ENCODE peak calls at places on chromosome 1, in ten cellular contexts. One of them, this sample, is unnamed.

GRCh38 chr1:3926956-3927355 is 26.9 kb upstream of the C1orf174 start:
- DNase-seq in NCI-H146: no peak
- DNase-seq in GM06990: no peak
- DNase-seq in NT2/D1: no peak
- DNase-seq in activated naive CD4-positive, alpha-beta T cell treated with anti-CD3 and anti-CD28 coated beads, Interleukin-2, amount 50 U/mL, for 72 hours: no peak
- DNase-seq in EL: no peak
- DNase-seq in stromal cell of bone marrow: no peak
- DNase-seq in transverse colon: no peak
- DNase-seq in left cardiac atrium: no peak
- DNase-seq in COR-L47: no peak
- DNase-seq in this sample: no peak

GRCh38 chr1:19619697-19620384 is 24.3 kb upstream of the NBL1 start:
- DNase-seq in stromal cell of bone marrow: no peak
- DNase-seq in activated naive CD4-positive, alpha-beta T cell treated with anti-CD3 and anti-CD28 coated beads, Interleukin-2, amount 50 U/mL, for 72 hours: no peak
- DNase-seq in NCI-H146: no peak
- DNase-seq in transverse colon: peak
- DNase-seq in NT2/D1: no peak
- DNase-seq in left cardiac atrium: no peak
- DNase-seq in GM06990: no peak
- DNase-seq in EL: no peak
- DNase-seq in COR-L47: no peak
- DNase-seq in this sample: no peak

GRCh38 chr1:93668121-93668520 is 13.5 kb downstream of the BCAR3 start:
- DNase-seq in GM06990: no peak
- DNase-seq in NT2/D1: no peak
- DNase-seq in stromal cell of bone marrow: no peak
- DNase-seq in activated naive CD4-positive, alpha-beta T cell treated with anti-CD3 and anti-CD28 coated beads, Interleukin-2, amount 50 U/mL, for 72 hours: no peak
- DNase-seq in NCI-H146: no peak
- DNase-seq in left cardiac atrium: no peak
- DNase-seq in COR-L47: no peak
- DNase-seq in transverse colon: no peak
- DNase-seq in EL: no peak
- DNase-seq in this sample: no peak

GRCh38 chr1:8021676-8022266 is 4.3 kb downstream of the ERRFI1 start:
- DNase-seq in activated naive CD4-positive, alpha-beta T cell treated with anti-CD3 and anti-CD28 coated beads, Interleukin-2, amount 50 U/mL, for 72 hours: no peak
- DNase-seq in NCI-H146: no peak
- DNase-seq in COR-L47: no peak
- DNase-seq in stromal cell of bone marrow: no peak
- DNase-seq in NT2/D1: no peak
- DNase-seq in EL: no peak
- DNase-seq in GM06990: no peak
- DNase-seq in left cardiac atrium: no peak
- DNase-seq in transverse colon: no peak
- DNase-seq in this sample: no peak

GRCh38 chr1:102853701-102854187 is 254.6 kb downstream of the COL11A1 start:
- DNase-seq in activated naive CD4-positive, alpha-beta T cell treated with anti-CD3 and anti-CD28 coated beads, Interleukin-2, amount 50 U/mL, for 72 hours: no peak
- DNase-seq in transverse colon: no peak
- DNase-seq in NT2/D1: no peak
- DNase-seq in NCI-H146: no peak
- DNase-seq in stromal cell of bone marrow: no peak
- DNase-seq in EL: no peak
- DNase-seq in left cardiac atrium: no peak
- DNase-seq in GM06990: no peak
- DNase-seq in COR-L47: no peak
- DNase-seq in this sample: no peak

GRCh38 chr1:118097622-118098348 is 87.2 kb downstream of the SPAG17 start:
- DNase-seq in NCI-H146: no peak
- DNase-seq in left cardiac atrium: no peak
- DNase-seq in transverse colon: no peak
- DNase-seq in NT2/D1: no peak
- DNase-seq in GM06990: no peak
- DNase-seq in stromal cell of bone marrow: no peak
- DNase-seq in activated naive CD4-positive, alpha-beta T cell treated with anti-CD3 and anti-CD28 coated beads, Interleukin-2, amount 50 U/mL, for 72 hours: no peak
- DNase-seq in EL: no peak
- DNase-seq in COR-L47: no peak
- DNase-seq in this sample: no peak

GRCh38 chr1:243179714-243180113 is 75.4 kb downstream of the CEP170 start:
- DNase-seq in stromal cell of bone marrow: no peak
- DNase-seq in left cardiac atrium: no peak
- DNase-seq in EL: no peak
- DNase-seq in NT2/D1: no peak
- DNase-seq in activated naive CD4-positive, alpha-beta T cell treated with anti-CD3 and anti-CD28 coated beads, Interleukin-2, amount 50 U/mL, for 72 hours: no peak
- DNase-seq in COR-L47: no peak
- DNase-seq in transverse colon: no peak
- DNase-seq in NCI-H146: no peak
- DNase-seq in GM06990: no peak
- DNase-seq in this sample: no peak

GRCh38 chr1:236622407-236622806 is 18.1 kb upstream of the HEATR1 start:
- DNase-seq in NCI-H146: no peak
- DNase-seq in transverse colon: no peak
- DNase-seq in stromal cell of bone marrow: no peak
- DNase-seq in left cardiac atrium: no peak
- DNase-seq in GM06990: no peak
- DNase-seq in NT2/D1: no peak
- DNase-seq in EL: no peak
- DNase-seq in COR-L47: no peak
- DNase-seq in activated naive CD4-positive, alpha-beta T cell treated with anti-CD3 and anti-CD28 coated beads, Interleukin-2, amount 50 U/mL, for 72 hours: no peak
- DNase-seq in this sample: no peak

GRCh38 chr1:25550155-25550506 is 6.7 kb downstream of the LDLRAP1 start:
- DNase-seq in COR-L47: no peak
- DNase-seq in EL: peak
- DNase-seq in activated naive CD4-positive, alpha-beta T cell treated with anti-CD3 and anti-CD28 coated beads, Interleukin-2, amount 50 U/mL, for 72 hours: no peak
- DNase-seq in NT2/D1: no peak
- DNase-seq in transverse colon: no peak
- DNase-seq in left cardiac atrium: no peak
- DNase-seq in stromal cell of bone marrow: no peak
- DNase-seq in GM06990: no peak
- DNase-seq in NCI-H146: no peak
- DNase-seq in this sample: no peak

GRCh38 chr1:104780470-104781078 is 1030.9 kb downstream of the AMY1C start:
- DNase-seq in transverse colon: no peak
- DNase-seq in GM06990: no peak
- DNase-seq in NCI-H146: peak
- DNase-seq in COR-L47: peak
- DNase-seq in left cardiac atrium: no peak
- DNase-seq in stromal cell of bone marrow: no peak
- DNase-seq in NT2/D1: peak
- DNase-seq in activated naive CD4-positive, alpha-beta T cell treated with anti-CD3 and anti-CD28 coated beads, Interleukin-2, amount 50 U/mL, for 72 hours: no peak
- DNase-seq in EL: peak
- DNase-seq in this sample: peak

GRCh38 chr1:74971982-74972381 is 162.2 kb upstream of the LHX8 start:
- DNase-seq in transverse colon: no peak
- DNase-seq in stromal cell of bone marrow: no peak
- DNase-seq in GM06990: no peak
- DNase-seq in EL: no peak
- DNase-seq in NT2/D1: no peak
- DNase-seq in NCI-H146: no peak
- DNase-seq in COR-L47: no peak
- DNase-seq in activated naive CD4-positive, alpha-beta T cell treated with anti-CD3 and anti-CD28 coated beads, Interleukin-2, amount 50 U/mL, for 72 hours: no peak
- DNase-seq in left cardiac atrium: no peak
- DNase-seq in this sample: no peak

GRCh38 chr1:113557176-113557575 is 166.9 kb downstream of the MAGI3 start:
- DNase-seq in transverse colon: no peak
- DNase-seq in COR-L47: no peak
- DNase-seq in stromal cell of bone marrow: no peak
- DNase-seq in NCI-H146: no peak
- DNase-seq in EL: no peak
- DNase-seq in activated naive CD4-positive, alpha-beta T cell treated with anti-CD3 and anti-CD28 coated beads, Interleukin-2, amount 50 U/mL, for 72 hours: no peak
- DNase-seq in left cardiac atrium: no peak
- DNase-seq in NT2/D1: no peak
- DNase-seq in GM06990: no peak
- DNase-seq in this sample: no peak

GRCh38 chr1:78911956-78912880 is 94.3 kb downstream of the ADGRL4 start:
- DNase-seq in left cardiac atrium: no peak
- DNase-seq in EL: no peak
- DNase-seq in stromal cell of bone marrow: no peak
- DNase-seq in NT2/D1: no peak
- DNase-seq in activated naive CD4-positive, alpha-beta T cell treated with anti-CD3 and anti-CD28 coated beads, Interleukin-2, amount 50 U/mL, for 72 hours: no peak
- DNase-seq in transverse colon: no peak
- DNase-seq in COR-L47: no peak
- DNase-seq in GM06990: no peak
- DNase-seq in NCI-H146: no peak
- DNase-seq in this sample: no peak